ENCODE peak calls at places on chromosomes 2 and 18, in nine cellular contexts. S, D, K, N, Z, G, A, J and T are unnamed samples.

GRCh38 chr2:104849618-104850097 is 4.3 kb upstream of the POU3F3 start:
- DNase-seq in S (peak; percentile 68), D (peak; percentile 78), K (peak; percentile 70), N (peak; percentile 91), Z (no peak), G (peak; percentile 54), A (no peak), J (peak; percentile 73), T (peak; percentile 80)

GRCh38 chr2:238104521-238105311 is 4.6 kb downstream of the ESPNL start:
- DNase-seq in S (no peak), D (no peak), K (no peak), N (no peak), Z (no peak), G (no peak), A (no peak), J (no peak), T (peak; percentile 60)

GRCh38 chr2:62266433-62267038 is 70.6 kb downstream of the B3GNT2 start:
- DNase-seq in S (no peak), D (no peak), K (no peak), N (no peak), Z (no peak), G (peak; percentile 95), A (no peak), J (peak; percentile 65), T (no peak)

GRCh38 chr2:63701406-63701805 is 112.6 kb downstream of the MDH1 start:
- DNase-seq in S (no peak), D (no peak), K (no peak), N (no peak), Z (no peak), G (no peak), A (no peak), J (no peak), T (no peak)

GRCh38 chr2:1482981-1483380 is 69.7 kb downstream of the TPO start:
- DNase-seq in S (no peak), D (no peak), K (no peak), N (no peak), Z (no peak), G (no peak), A (no peak), J (no peak), T (peak; percentile 23)

GRCh38 chr2:218582085-218582484 is 13.4 kb downstream of the CNOT9 start:
- DNase-seq in S (no peak), D (no peak), K (no peak), N (no peak), Z (no peak), G (peak; percentile 80), A (no peak), J (peak; percentile 84), T (no peak)

GRCh38 chr2:112959109-112959591 is 18.7 kb upstream of the IL36G start:
- DNase-seq in S (no peak), D (no peak), K (no peak), N (no peak), Z (no peak), G (no peak), A (no peak), J (peak; percentile 5), T (no peak)

GRCh38 chr2:241950878-241951331 is 81.4 kb downstream of the RTP5 start:
- DNase-seq in S (peak; percentile 59), D (peak; percentile 71), K (peak; percentile 82), N (peak; percentile 55), Z (peak; percentile 17), G (peak; percentile 64), A (peak; percentile 39), J (peak; percentile 71), T (peak; percentile 87)

GRCh38 chr2:239026711-239027430 is 179.0 kb downstream of the TWIST2 start:
- DNase-seq in S (no peak), D (no peak), K (no peak), N (no peak), Z (no peak), G (no peak), A (no peak), J (no peak), T (peak; percentile 46)

GRCh38 chr2:147424766-147425165 is 420.1 kb upstream of the ACVR2A start:
- DNase-seq in S (no peak), D (no peak), K (no peak), N (no peak), Z (no peak), G (no peak), A (no peak), J (no peak), T (no peak)

GRCh38 chr2:127371037-127371436 is 16.7 kb downstream of the MAP3K2 start:
- DNase-seq in S (no peak), D (no peak), K (no peak), N (no peak), Z (no peak), G (no peak), A (no peak), J (peak; percentile 92), T (no peak)

GRCh38 chr2:8494589-8494988 is 187.3 kb upstream of the ID2 start:
- DNase-seq in S (no peak), D (no peak), K (peak; percentile 57), N (no peak), Z (no peak), G (no peak), A (no peak), J (no peak), T (no peak)

GRCh38 chr2:63698825-63699548 is 110.2 kb downstream of the MDH1 start:
- DNase-seq in S (peak; percentile 65), D (peak; percentile 52), K (peak; percentile 50), N (peak; percentile 56), Z (peak; percentile 26), G (peak; percentile 92), A (peak; percentile 34), J (peak; percentile 84), T (no peak)

GRCh38 chr2:28342081-28342967 is 50.3 kb upstream of the FOSL2 start:
- DNase-seq in S (no peak), D (no peak), K (peak; percentile 92), N (no peak), Z (no peak), G (peak; percentile 94), A (no peak), J (peak; percentile 80), T (peak; percentile 61)

GRCh38 chr2:16664052-16664731 is 1.4 kb downstream of the CYRIA start:
- DNase-seq in S (no peak), D (peak; percentile 28), K (peak; percentile 73), N (peak; percentile 79), Z (no peak), G (no peak), A (peak; percentile 35), J (peak; percentile 85), T (no peak)

GRCh38 chr2:222281495-222281894 is 17.3 kb downstream of the PAX3 start:
- DNase-seq in S (no peak), D (no peak), K (no peak), N (no peak), Z (no peak), G (peak; percentile 46), A (no peak), J (no peak), T (no peak)

GRCh38 chr2:173414823-173415322 is 60.2 kb downstream of the CDCA7 start:
- DNase-seq in S (no peak), D (no peak), K (peak; percentile 39), N (no peak), Z (no peak), G (peak; percentile 57), A (no peak), J (peak; percentile 86), T (no peak)

GRCh38 chr2:56681659-56682396 is 498.0 kb downstream of the CCDC85A start:
- DNase-seq in S (no peak), D (no peak), K (no peak), N (no peak), Z (no peak), G (peak; percentile 72), A (no peak), J (peak; percentile 59), T (no peak)

GRCh38 chr2:114261366-114261765 is 181.1 kb upstream of the DPP10 start:
- DNase-seq in S (no peak), D (no peak), K (no peak), N (no peak), Z (no peak), G (no peak), A (no peak), J (no peak), T (no peak)

GRCh38 chr2:39156107-39156506 is 35.3 kb upstream of the SOS1 start:
- DNase-seq in S (no peak), D (no peak), K (no peak), N (no peak), Z (no peak), G (no peak), A (no peak), J (peak; percentile 53), T (no peak)

GRCh38 chr18:28904789-28905364 is 727.9 kb upstream of the CDH2 start:
- DNase-seq in S (no peak), D (no peak), K (no peak), N (no peak), Z (no peak), G (no peak), A (no peak), J (no peak), T (no peak)

GRCh38 chr18:48153641-48154481 is 223.4 kb upstream of the SMAD2 start:
- DNase-seq in S (no peak), D (no peak), K (peak; percentile 80), N (no peak), Z (no peak), G (peak; percentile 30), A (no peak), J (peak; percentile 81), T (no peak)

GRCh38 chr2:70903641-70904340 is 31.9 kb upstream of the ATP6V1B1 start:
- DNase-seq in S (no peak), D (no peak), K (no peak), N (no peak), Z (no peak), G (no peak), A (no peak), J (no peak), T (no peak)

GRCh38 chr2:161825429-161825828 is 201.2 kb downstream of the SLC4A10 start:
- DNase-seq in S (no peak), D (no peak), K (no peak), N (no peak), Z (no peak), G (no peak), A (no peak), J (no peak), T (no peak)

GRCh38 chr2:64943387-64944150 is 45.6 kb upstream of the SLC1A4 start:
- DNase-seq in S (no peak), D (no peak), K (peak; percentile 97), N (peak; percentile 83), Z (no peak), G (peak; percentile 45), A (no peak), J (no peak), T (peak; percentile 64)

GRCh38 chr2:239639366-239640185 is 238.8 kb upstream of the HDAC4 start:
- DNase-seq in S (no peak), D (peak; percentile 76), K (no peak), N (no peak), Z (no peak), G (no peak), A (no peak), J (no peak), T (no peak)

GRCh38 chr2:175804130-175804529 is 197.9 kb downstream of the LNPK start:
- DNase-seq in S (no peak), D (peak; percentile 60), K (no peak), N (peak; percentile 13), Z (peak; percentile 17), G (no peak), A (no peak), J (no peak), T (no peak)

GRCh38 chr18:5568416-5568815 is 24.6 kb upstream of the EPB41L3 start:
- DNase-seq in S (no peak), D (no peak), K (no peak), N (no peak), Z (no peak), G (no peak), A (no peak), J (no peak), T (no peak)

GRCh38 chr18:13543811-13544732 is 182.3 kb downstream of the FAM210A start:
- DNase-seq in S (no peak), D (no peak), K (no peak), N (no peak), Z (no peak), G (no peak), A (no peak), J (no peak), T (no peak)

GRCh38 chr2:96648306-96648705 is 5.7 kb downstream of the FER1L5 start:
- DNase-seq in S (no peak), D (no peak), K (no peak), N (no peak), Z (no peak), G (no peak), A (no peak), J (no peak), T (no peak)

GRCh38 chr2:128442891-128443302 is 124.2 kb upstream of the HS6ST1 start:
- DNase-seq in S (no peak), D (no peak), K (peak; percentile 12), N (no peak), Z (no peak), G (no peak), A (no peak), J (no peak), T (peak; percentile 71)